ENCODE peak calls at places on chromosomes 4 and X, in six cellular contexts. B is T-helper 17 cell; K is NCI-H1105 treated with DMSO at 0.1 percent for 48 hours; D is NT2/D1; W is stimulated activated CD8-positive, alpha-beta memory T cell treated with anti-CD3 and anti-CD28 coated beads, Interleukin-15, amount 100 ng/mL, for 24 hours; V is PC-9. F is an unnamed sample.

GRCh38 chr4:150534818-150535217 is 47.1 kb upstream of the MAB21L2 start:
- DNase-seq in B (no peak), K (no peak), D (no peak), W (no peak), V (no peak), F (no peak)

GRCh38 chr4:3225946-3226345 is 23.0 kb upstream of the MSANTD1 start:
- DNase-seq in B (no peak), K (no peak), D (no peak), W (no peak), V (no peak), F (no peak)

GRCh38 chr4:159098482-159099127 is 4.3 kb upstream of the RAPGEF2 start:
- DNase-seq in B (no peak), K (no peak), D (no peak), W (no peak), V (no peak), F (no peak)

GRCh38 chr4:25795566-25796454 is 67.0 kb downstream of the SEL1L3 start:
- DNase-seq in B (no peak), K (no peak), D (peak), W (no peak), V (no peak), F (peak)

GRCh38 chr4:42655921-42656735 is 777 bp downstream of the ATP8A1 start:
- DNase-seq in B (peak), K (peak), D (no peak), W (peak), V (peak), F (peak)

GRCh38 chrX:24153175-24153795 is 3.8 kb downstream of the ZFX start:
- DNase-seq in B (no peak), K (no peak), D (no peak), W (no peak), V (peak), F (no peak)

GRCh38 chr4:15756361-15756861 is 21.7 kb upstream of the CD38 start:
- DNase-seq in B (peak), K (no peak), D (no peak), W (no peak), V (no peak), F (no peak)

GRCh38 chr4:173526034-173526482 is 4.0 kb downstream of the HAND2 start:
- DNase-seq in B (no peak), K (no peak), D (no peak), W (no peak), V (no peak), F (no peak)

GRCh38 chr4:111031180-111031579 is 408.3 kb upstream of the PITX2 start:
- DNase-seq in B (no peak), K (no peak), D (no peak), W (no peak), V (no peak), F (no peak)

GRCh38 chr4:113893546-113893945 is 85.9 kb downstream of the ARSJ start:
- DNase-seq in B (no peak), K (no peak), D (no peak), W (no peak), V (no peak), F (no peak)

GRCh38 chr4:4860803-4861591 is 1.5 kb downstream of the MSX1 start:
- DNase-seq in B (no peak), K (no peak), D (no peak), W (no peak), V (no peak), F (no peak)

GRCh38 chrX:129772796-129773431 is 6.8 kb upstream of the SASH3 start:
- DNase-seq in B (no peak), K (no peak), D (no peak), W (no peak), V (no peak), F (no peak)

GRCh38 chr4:46392421-46392820 is 2.5 kb upstream of the GABRA2 start:
- DNase-seq in B (no peak), K (no peak), D (no peak), W (no peak), V (no peak), F (peak)

GRCh38 chr4:159105063-159105414 is 2.2 kb downstream of the RAPGEF2 start:
- DNase-seq in B (no peak), K (no peak), D (no peak), W (no peak), V (no peak), F (no peak)

GRCh38 chr4:109256847-109257246 is 45.6 kb downstream of the COL25A1 start:
- DNase-seq in B (no peak), K (no peak), D (no peak), W (no peak), V (no peak), F (no peak)

GRCh38 chrX:129777218-129777768 is 2.5 kb upstream of the SASH3 start:
- DNase-seq in B (peak), K (no peak), D (no peak), W (no peak), V (peak), F (no peak)

GRCh38 chr4:98536631-98537030 is 121.8 kb downstream of the TSPAN5 start:
- DNase-seq in B (no peak), K (no peak), D (no peak), W (no peak), V (no peak), F (no peak)

GRCh38 chr4:113725963-113726362 is 35.6 kb downstream of the CAMK2D start:
- DNase-seq in B (no peak), K (no peak), D (no peak), W (no peak), V (no peak), F (no peak)

GRCh38 chr4:42515156-42515884 is 118.0 kb downstream of the SHISA3 start:
- DNase-seq in B (no peak), K (no peak), D (peak), W (no peak), V (no peak), F (no peak)

GRCh38 chrX:136170109-136170800 is 22.9 kb downstream of the FHL1 start:
- DNase-seq in B (no peak), K (no peak), D (no peak), W (no peak), V (no peak), F (no peak)

GRCh38 chrX:55356609-55357008 is 91.9 kb upstream of the PAGE3 start:
- DNase-seq in B (no peak), K (no peak), D (no peak), W (no peak), V (no peak), F (no peak)

GRCh38 chrX:103839404-103839803 is 7.3 kb upstream of the RAB9B start:
- DNase-seq in B (no peak), K (no peak), D (no peak), W (no peak), V (no peak), F (no peak)

GRCh38 chrX:148572332-148572731 is 71.9 kb downstream of the AFF2 start:
- DNase-seq in B (no peak), K (no peak), D (no peak), W (no peak), V (no peak), F (no peak)

GRCh38 chrX:55006827-55007621 is 6.9 kb downstream of the APEX2 start:
- DNase-seq in B (no peak), K (no peak), D (no peak), W (no peak), V (no peak), F (no peak)

GRCh38 chr4:145130788-145131398 is 32.8 kb downstream of the ABCE1 start:
- DNase-seq in B (no peak), K (no peak), D (no peak), W (no peak), V (no peak), F (no peak)

GRCh38 chrX:153702350-153703035 is 14.8 kb downstream of the SLC6A8 start:
- DNase-seq in B (no peak), K (no peak), D (no peak), W (no peak), V (no peak), F (no peak)

GRCh38 chr4:61468091-61468720 is 268.1 kb downstream of the ADGRL3 start:
- DNase-seq in B (no peak), K (no peak), D (no peak), W (no peak), V (peak), F (no peak)

GRCh38 chr4:139972305-139972704 is 181.7 kb downstream of the MAML3 start:
- DNase-seq in B (no peak), K (no peak), D (no peak), W (no peak), V (no peak), F (no peak)

GRCh38 chrX:13478740-13479451 is 90.5 kb upstream of the EGFL6 start:
- DNase-seq in B (no peak), K (no peak), D (no peak), W (no peak), V (no peak), F (no peak)

GRCh38 chrX:31629195-31629594 is 557.4 kb upstream of the FTHL17 start:
- DNase-seq in B (no peak), K (no peak), D (no peak), W (no peak), V (no peak), F (no peak)

GRCh38 chr4:144782345-144782744 is 136.4 kb downstream of the HHIP start:
- DNase-seq in B (no peak), K (no peak), D (no peak), W (no peak), V (no peak), F (no peak)

GRCh38 chrX:148412006-148412405 is 88.4 kb upstream of the AFF2 start:
- DNase-seq in B (no peak), K (no peak), D (no peak), W (no peak), V (no peak), F (no peak)

GRCh38 chr4:17169699-17170098 is 271.3 kb upstream of the LDB2 start:
- DNase-seq in B (no peak), K (no peak), D (no peak), W (no peak), V (no peak), F (no peak)

GRCh38 chr4:159719531-159719930 is 616.7 kb downstream of the RAPGEF2 start:
- DNase-seq in B (no peak), K (no peak), D (no peak), W (no peak), V (no peak), F (no peak)

F was measured in neuronal stem cell.